ENCODE peak calls at places on chromosomes 1 and 21, in seven cellular contexts. N is LNCaP clone FGC, G is lower lobe of right lung, W is NCI-H345, L is endothelial cell, I is head of caudate nucleus, K is non-pigmented ciliary epithelial cell. S is an unnamed sample.

GRCh38 chr1:147509786-147510360 is 31.4 kb upstream of the BCL9 start:
- DNase-seq in L (no peak), N (no peak), K (no peak), W (no peak), I (peak; percentile 21), G (no peak), S (no peak)

GRCh38 chr1:40650075-40650474 is 15.4 kb downstream of the RIMS3 start:
- DNase-seq in N (no peak), G (no peak), W (no peak), I (no peak), L (peak; percentile 51), K (no peak), S (no peak)

GRCh38 chr1:24910751-24911650 is 19.1 kb downstream of the RUNX3 start:
- DNase-seq in K (peak; percentile 40), I (no peak), L (no peak), G (peak; percentile 66), W (no peak), N (no peak), S (no peak)

GRCh38 chr21:37503848-37504467 is 137.4 kb downstream of the DYRK1A start:
- DNase-seq in G (no peak), K (peak; percentile 68), N (no peak), W (no peak), I (no peak), L (no peak), S (no peak)

GRCh38 chr1:118921994-118922393 is 66.1 kb downstream of the TBX15 start:
- DNase-seq in I (no peak), L (no peak), K (no peak), N (no peak), W (no peak), G (no peak), S (no peak)

GRCh38 chr1:218394416-218394815 is 49.3 kb downstream of the TGFB2 start:
- DNase-seq in N (no peak), W (no peak), K (no peak), L (no peak), I (no peak), G (no peak), S (no peak)

GRCh38 chr1:172906778-172907592 is 143.8 kb downstream of the TNFSF18 start:
- DNase-seq in K (peak; percentile 88), I (no peak), W (no peak), G (no peak), L (peak; percentile 15), N (no peak), S (no peak)

GRCh38 chr1:230210979-230211336 is 143.9 kb downstream of the GALNT2 start:
- DNase-seq in N (no peak), K (no peak), I (no peak), G (no peak), L (no peak), W (no peak), S (no peak)

GRCh38 chr1:47436979-47437517 is 796 bp upstream of the FOXD2 start:
- DNase-seq in W (peak; percentile 53), K (no peak), G (no peak), I (no peak), L (peak; percentile 34), N (no peak), S (no peak)

GRCh38 chr1:115648717-115649691 is 7.2 kb downstream of the VANGL1 start:
- DNase-seq in I (no peak), K (no peak), G (no peak), W (no peak), L (no peak), N (no peak), S (no peak)

GRCh38 chr1:116665001-116665400 is 2.5 kb downstream of the IGSF3 start:
- DNase-seq in K (no peak), N (no peak), W (no peak), L (no peak), G (no peak), I (no peak), S (no peak)

GRCh38 chr21:39502631-39503030 is 50.9 kb downstream of the SH3BGR start:
- DNase-seq in G (no peak), K (no peak), N (no peak), W (no peak), L (no peak), I (peak; percentile 73), S (no peak)

S was measured in CD14-positive monocyte.